ENCODE peak calls at places on chromosomes 16 and 17, in ten cellular contexts. P is suprapubic skin, E is ovary, D is tibial nerve, X is H1, U is stomach, A is esophagus muscularis mucosa, Z is K562, R is sigmoid colon, N is upper lobe of left lung. W is an unnamed sample.

GRCh38 chr16:77780378-77780837 is 8.0 kb upstream of the VAT1L start:
- DNase-seq in P (no peak), E (no peak), D (no peak), X (no peak), U (no peak), A (no peak), Z (no peak), R (no peak), N (no peak), W (no peak)

GRCh38 chr16:20884240-20884556 is 16.0 kb downstream of the DCUN1D3 start:
- DNase-seq in P (no peak), E (peak; percentile 30), D (no peak), X (no peak), U (no peak), A (no peak), Z (no peak), R (no peak), N (no peak), W (peak; percentile 24)

GRCh38 chr16:1909661-1910231 is 8.5 kb downstream of the HS3ST6 start:
- DNase-seq in P (no peak), E (no peak), D (no peak), X (no peak), U (no peak), A (no peak), Z (peak; percentile 58), R (no peak), N (no peak), W (peak; percentile 66)

GRCh38 chr16:2238396-2239230 is 2.4 kb downstream of the DNASE1L2 start:
- DNase-seq in P (peak; percentile 72), E (no peak), D (no peak), X (no peak), U (no peak), A (no peak), Z (no peak), R (no peak), N (peak; percentile 68), W (no peak)

GRCh38 chr16:1331712-1332617 is 1.5 kb upstream of the BAIAP3 start:
- DNase-seq in P (peak; percentile 92), E (peak; percentile 55), D (no peak), X (no peak), U (peak; percentile 73), A (no peak), Z (peak; percentile 74), R (peak; percentile 86), N (peak; percentile 82), W (peak; percentile 88)

GRCh38 chr17:80219777-80220708 is at the start of the genes SGSH and SLC26A11:
- DNase-seq in P (peak; percentile 86), E (peak; percentile 85), D (peak; percentile 68), X (no peak), U (peak; percentile 87), A (peak; percentile 94), Z (peak; percentile 96), R (peak; percentile 93), N (peak; percentile 97), W (peak; percentile 89)

GRCh38 chr17:1035546-1036170 is 38.7 kb downstream of the TIMM22 start:
- DNase-seq in P (no peak), E (no peak), D (no peak), X (no peak), U (no peak), A (no peak), Z (no peak), R (no peak), N (no peak), W (no peak)

GRCh38 chr17:57009737-57010445 is 32.0 kb downstream of the SCPEP1 start:
- DNase-seq in P (no peak), E (peak; percentile 37), D (no peak), X (peak; percentile 50), U (peak; percentile 69), A (no peak), Z (peak; percentile 66), R (no peak), N (no peak), W (peak; percentile 73)

DNA sequence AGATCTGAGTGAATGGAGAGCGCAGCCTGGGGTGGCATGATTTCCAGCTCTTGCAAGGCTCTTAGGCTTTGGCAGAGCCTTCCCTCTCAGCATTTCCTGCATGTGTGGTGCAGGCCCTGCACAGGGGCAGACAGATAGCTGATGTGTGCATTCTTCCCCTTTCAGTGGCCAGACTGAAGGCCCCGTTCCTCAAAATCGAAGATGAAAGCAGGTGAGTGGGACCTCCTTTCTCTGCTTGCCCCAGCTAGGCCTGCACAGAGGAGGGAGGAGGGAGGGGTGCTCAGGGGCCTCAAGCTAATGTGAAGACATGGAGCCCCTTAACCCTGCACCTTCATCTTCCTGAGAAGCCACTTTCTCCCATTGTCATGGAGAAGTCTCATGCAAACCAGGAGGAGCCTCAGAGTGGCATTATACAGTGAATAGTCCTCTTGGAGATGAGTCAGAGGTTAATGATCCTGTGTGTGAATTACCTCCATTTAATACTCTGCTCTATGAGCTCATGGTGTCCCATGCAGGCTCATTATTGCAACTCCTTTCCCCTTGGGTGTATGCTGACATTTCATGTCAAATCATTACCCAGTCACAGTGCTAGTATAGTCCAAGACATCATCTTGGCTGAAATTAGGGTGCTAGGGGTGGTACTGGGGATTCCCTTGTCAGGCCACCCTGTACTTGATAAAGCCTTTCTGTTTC is 20.4 kb upstream of the ADAM11 start:
- DNase-seq in P (no peak), E (no peak), D (no peak), X (no peak), U (no peak), A (no peak), Z (no peak), R (no peak), N (no peak), W (no peak)
- H3K36me3 ChIP-seq in P (peaks cover 6% of the 10 kb centered on the region), E (no peaks in the 10 kb centered on the region), D (no peaks in the 10 kb centered on the region), X (peaks cover 13% of the 10 kb centered on the region), U (peaks cover 27% of the 10 kb centered on the region), A (no peaks in the 10 kb centered on the region), Z (peaks cover 48% of the 10 kb centered on the region), R (peaks cover 19% of the 10 kb centered on the region), N (no peaks in the 10 kb centered on the region), W (no peaks in the 10 kb centered on the region)

GRCh38 chr16:14284930-14285541 is 213.9 kb downstream of the MRTFB start:
- DNase-seq in P (no peak), E (no peak), D (no peak), X (no peak), U (peak; percentile 67), A (no peak), Z (peak; percentile 15), R (peak; percentile 86), N (no peak), W (peak; percentile 67)

GRCh38 chr16:14284371-14284770 is 213.3 kb downstream of the MRTFB start:
- DNase-seq in P (no peak), E (no peak), D (no peak), X (no peak), U (no peak), A (no peak), Z (no peak), R (no peak), N (no peak), W (no peak)

GRCh38 chr16:14283786-14284185 is 212.7 kb downstream of the MRTFB start:
- DNase-seq in P (no peak), E (no peak), D (no peak), X (no peak), U (no peak), A (no peak), Z (no peak), R (no peak), N (no peak), W (no peak)

GRCh38 chr16:14286381-14287230 is 215.5 kb downstream of the MRTFB start:
- DNase-seq in P (peak; percentile 58), E (no peak), D (no peak), X (no peak), U (no peak), A (no peak), Z (no peak), R (no peak), N (no peak), W (peak; percentile 22)

GRCh38 chr16:14285542-14286380 is 214.6 kb downstream of the MRTFB start:
- DNase-seq in P (peak; percentile 95), E (peak; percentile 93), D (peak; percentile 92), X (peak; percentile 87), U (peak; percentile 97), A (peak; percentile 99), Z (peak; percentile 91), R (peak; percentile 96), N (peak; percentile 100), W (peak; percentile 95)
- TF ChIP-seq POLR2A in P (no peak), E (peak; percentile 25), D (no peak), X (no peak), U (no peak), A (no peak), Z (no peak), R (no peak), N (no peak), W (no peak)

DNA sequence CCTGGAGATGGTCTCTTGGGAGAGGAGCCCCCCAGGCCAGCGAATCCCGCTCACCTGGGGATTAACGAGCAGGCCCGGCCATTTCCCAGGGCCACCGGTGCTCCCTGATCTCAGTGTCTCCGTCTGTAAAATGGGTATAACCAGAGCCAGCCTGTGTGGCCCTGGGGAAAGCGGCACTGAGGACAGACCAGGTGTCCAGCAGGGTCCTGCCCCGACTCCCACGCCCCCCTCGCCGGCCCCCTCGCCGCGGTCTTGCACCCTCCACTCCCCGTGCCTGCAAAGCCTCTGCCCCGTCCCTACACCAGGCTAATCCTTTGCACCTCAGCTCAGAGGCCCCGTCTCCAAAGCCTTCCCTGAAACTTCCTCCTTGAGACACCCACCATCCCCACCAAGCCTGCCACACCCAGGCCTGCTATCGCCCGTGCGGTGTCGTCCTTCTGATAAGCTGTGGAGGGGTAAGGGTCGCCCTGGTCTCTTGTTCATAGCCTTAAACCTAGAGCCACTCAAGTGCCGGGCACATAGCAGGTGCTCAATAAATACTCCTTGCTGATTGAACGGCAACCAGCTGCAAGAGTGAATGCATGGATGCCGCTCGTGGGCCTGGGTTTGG is 259.1 kb downstream of the C16orf95 start:
- DNase-seq in P (no peak), E (no peak), D (no peak), X (no peak), U (no peak), A (no peak), Z (no peak), R (peak; percentile 49), N (peak; percentile 68), W (no peak)
- TF ChIP-seq EP300 in P (no peak), E (no peak), D (no peak), X (no peak), U (no peak), A (no peak), Z (no peak), R (no peak), N (no peak), W (no peak)

GRCh38 chr16:84766978-84767773 is 52.6 kb upstream of the CRISPLD2 start:
- DNase-seq in P (no peak), E (no peak), D (no peak), X (no peak), U (no peak), A (no peak), Z (no peak), R (peak; percentile 56), N (no peak), W (no peak)

GRCh38 chr16:84768798-84769177 is 51.0 kb upstream of the CRISPLD2 start:
- DNase-seq in P (no peak), E (no peak), D (no peak), X (no peak), U (no peak), A (no peak), Z (no peak), R (no peak), N (no peak), W (no peak)

GRCh38 chr16:84768061-84768797 is 51.6 kb upstream of the CRISPLD2 start:
- DNase-seq in P (no peak), E (no peak), D (no peak), X (no peak), U (no peak), A (no peak), Z (no peak), R (peak; percentile 3), N (no peak), W (no peak)

GRCh38 chr16:84765606-84766580 is 53.9 kb upstream of the CRISPLD2 start:
- DNase-seq in P (no peak), E (no peak), D (no peak), X (no peak), U (no peak), A (no peak), Z (no peak), R (peak; percentile 56), N (no peak), W (no peak)

DNA sequence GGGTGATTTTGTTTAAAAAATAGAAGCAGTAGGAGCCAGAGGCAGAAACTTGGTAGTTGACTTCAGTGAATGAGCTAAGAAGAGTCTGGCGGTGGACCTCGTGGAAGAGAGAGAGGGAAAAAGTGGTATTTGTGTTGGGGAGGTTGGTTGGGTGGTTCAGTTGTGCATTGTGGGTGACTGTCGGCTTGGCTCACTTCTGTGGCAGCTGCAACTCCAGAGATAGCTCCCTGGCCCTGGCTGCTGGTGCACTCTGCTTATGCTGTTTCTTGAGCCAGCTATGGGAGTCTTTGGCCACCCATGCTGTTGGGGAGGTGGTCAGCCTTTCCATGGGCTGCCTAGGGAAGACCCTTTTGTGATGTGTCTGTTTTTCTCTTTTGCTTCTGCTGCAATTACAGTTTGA is 50.4 kb upstream of the CRISPLD2 start:
- DNase-seq in P (no peak), E (no peak), D (no peak), X (no peak), U (no peak), A (no peak), Z (no peak), R (peak; percentile 40), N (no peak), W (no peak)
- H3K36me3 ChIP-seq in P (peaks cover 84% of the 10 kb centered on the region), E (no peaks in the 10 kb centered on the region), D (peaks cover 12% of the 10 kb centered on the region), X (peaks cover 41% of the 10 kb centered on the region), U (peaks cover 98% of the 10 kb centered on the region), A (peaks cover 19% of the 10 kb centered on the region), Z (peaks cover 90% of the 10 kb centered on the region), R (peaks cover 81% of the 10 kb centered on the region), N (peaks cover 10% of the 10 kb centered on the region), W (no peaks in the 10 kb centered on the region)